ENCODE peak calls at places on chromosomes 13 and 19, in eight cellular contexts. D, T, H, U, K, Q, V and P are unnamed samples.
A peak's percentile ranks its signal among the peaks of the same experiment; 100 is the strongest.

GRCh38 chr13:70613295-70613694 is 505.0 kb upstream of the KLHL1 start:
- DNase-seq in D (no peak), T (no peak), H (peak; percentile 4), U (no peak), K (peak; percentile 39), Q (no peak), V (no peak), P (no peak)

GRCh38 chr19:41307090-41307875 is 2.7 kb upstream of the CCDC97 start:
- DNase-seq in D (peak; percentile 46), T (no peak), H (no peak), U (no peak), K (no peak), Q (no peak), V (no peak), P (no peak)

GRCh38 chr13:112686987-112687386 is 2.9 kb upstream of the ATP11A start:
- DNase-seq in D (no peak), T (no peak), H (no peak), U (no peak), K (no peak), Q (no peak), V (no peak), P (no peak)

GRCh38 chr19:5355693-5356092 is 15.1 kb upstream of the PTPRS start:
- DNase-seq in D (no peak), T (no peak), H (no peak), U (no peak), K (no peak), Q (no peak), V (no peak), P (no peak)

GRCh38 chr19:6532244-6532999 is 1.6 kb downstream of the TNFSF9 start:
- DNase-seq in D (peak; percentile 41), T (no peak), H (no peak), U (no peak), K (no peak), Q (no peak), V (no peak), P (no peak)

GRCh38 chr19:5995606-5996005 is 17.7 kb upstream of the RANBP3 start:
- DNase-seq in D (no peak), T (no peak), H (no peak), U (no peak), K (no peak), Q (no peak), V (no peak), P (no peak)

GRCh38 chr13:46113596-46113995 is 8.8 kb upstream of the CPB2 start:
- DNase-seq in D (no peak), T (no peak), H (peak; percentile 41), U (peak; percentile 74), K (no peak), Q (no peak), V (no peak), P (no peak)

GRCh38 chr19:50387176-50387867 is 3.2 kb downstream of the POLD1 start:
- DNase-seq in D (no peak), T (no peak), H (peak; percentile 60), U (no peak), K (no peak), Q (no peak), V (no peak), P (peak; percentile 31)

GRCh38 chr19:2719910-2720776 is 1.0 kb downstream of the DIRAS1 start:
- DNase-seq in D (peak; percentile 14), T (peak; percentile 49), H (no peak), U (no peak), K (no peak), Q (no peak), V (no peak), P (peak; percentile 76)

GRCh38 chr13:102970542-102970941 is 95.7 kb downstream of the SLC10A2 start:
- DNase-seq in D (no peak), T (no peak), H (no peak), U (no peak), K (no peak), Q (no peak), V (no peak), P (no peak)

GRCh38 chr19:3163230-3163886 is 15.2 kb upstream of the S1PR4 start:
- DNase-seq in D (peak; percentile 82), T (peak; percentile 68), H (peak; percentile 69), U (no peak), K (peak; percentile 45), Q (peak; percentile 86), V (peak; percentile 54), P (peak; percentile 32)

GRCh38 chr19:16342002-16342715 is 17.5 kb downstream of the KLF2 start:
- DNase-seq in D (peak; percentile 83), T (no peak), H (no peak), U (no peak), K (no peak), Q (no peak), V (no peak), P (peak; percentile 39)